ENCODE peak calls at places on chromosomes 4 and X, in six cellular contexts. One of them, this sample, is unnamed.
A peak's percentile ranks its signal among the peaks of the same experiment; 100 is the strongest.

GRCh38 chr4:81620442-81620841 is 148.7 kb upstream of the RASGEF1B start:
- DNase-seq in kidney: no peak
- DNase-seq in lower lobe of right lung: no peak
- DNase-seq in activated CD4-positive, alpha-beta T cell treated with anti-CD3 and anti-CD28 coated beads, Interleukin-2, amount 50 U/mL, for 4 hours: no peak
- DNase-seq in DMS153: no peak
- DNase-seq in NCI-H446: no peak
- DNase-seq in this sample: no peak

GRCh38 chr4:6226506-6226905 is 26.2 kb upstream of the JAKMIP1 start:
- DNase-seq in lower lobe of right lung: no peak
- DNase-seq in activated CD4-positive, alpha-beta T cell treated with anti-CD3 and anti-CD28 coated beads, Interleukin-2, amount 50 U/mL, for 4 hours: no peak
- DNase-seq in NCI-H446: no peak
- DNase-seq in DMS153: no peak
- DNase-seq in kidney: no peak
- DNase-seq in this sample: no peak

GRCh38 chr4:121256346-121256745 is 92.2 kb upstream of the TNIP3 start:
- DNase-seq in DMS153: no peak
- DNase-seq in kidney: no peak
- DNase-seq in activated CD4-positive, alpha-beta T cell treated with anti-CD3 and anti-CD28 coated beads, Interleukin-2, amount 50 U/mL, for 4 hours: peak; percentile 53
- DNase-seq in NCI-H446: no peak
- DNase-seq in lower lobe of right lung: no peak
- DNase-seq in this sample: no peak

GRCh38 chrX:148658115-148658725 is 157.8 kb downstream of the AFF2 start:
- DNase-seq in kidney: no peak
- DNase-seq in NCI-H446: no peak
- DNase-seq in DMS153: no peak
- DNase-seq in lower lobe of right lung: no peak
- DNase-seq in activated CD4-positive, alpha-beta T cell treated with anti-CD3 and anti-CD28 coated beads, Interleukin-2, amount 50 U/mL, for 4 hours: no peak
- DNase-seq in this sample: no peak

GRCh38 chrX:39731390-39731680 is 366.4 kb downstream of the BCOR start:
- DNase-seq in lower lobe of right lung: no peak
- DNase-seq in activated CD4-positive, alpha-beta T cell treated with anti-CD3 and anti-CD28 coated beads, Interleukin-2, amount 50 U/mL, for 4 hours: no peak
- DNase-seq in NCI-H446: no peak
- DNase-seq in DMS153: no peak
- DNase-seq in kidney: no peak
- DNase-seq in this sample: no peak

GRCh38 chrX:42678133-42678532 is 99.8 kb downstream of the PPP1R2C start:
- DNase-seq in DMS153: no peak
- DNase-seq in lower lobe of right lung: no peak
- DNase-seq in activated CD4-positive, alpha-beta T cell treated with anti-CD3 and anti-CD28 coated beads, Interleukin-2, amount 50 U/mL, for 4 hours: no peak
- DNase-seq in kidney: no peak
- DNase-seq in NCI-H446: peak; percentile 3
- DNase-seq in this sample: peak; percentile 0

GRCh38 chr4:41913509-41913908 is 21.7 kb upstream of the TMEM33 start:
- DNase-seq in kidney: no peak
- DNase-seq in NCI-H446: no peak
- DNase-seq in lower lobe of right lung: no peak
- DNase-seq in DMS153: no peak
- DNase-seq in activated CD4-positive, alpha-beta T cell treated with anti-CD3 and anti-CD28 coated beads, Interleukin-2, amount 50 U/mL, for 4 hours: no peak
- DNase-seq in this sample: no peak

GRCh38 chr4:149795256-149795655 is 20.4 kb downstream of the IQCM start:
- DNase-seq in DMS153: no peak
- DNase-seq in lower lobe of right lung: no peak
- DNase-seq in NCI-H446: no peak
- DNase-seq in kidney: no peak
- DNase-seq in activated CD4-positive, alpha-beta T cell treated with anti-CD3 and anti-CD28 coated beads, Interleukin-2, amount 50 U/mL, for 4 hours: no peak
- DNase-seq in this sample: no peak

GRCh38 chrX:125387945-125388344 is 68.3 kb downstream of the TEX13C start:
- DNase-seq in activated CD4-positive, alpha-beta T cell treated with anti-CD3 and anti-CD28 coated beads, Interleukin-2, amount 50 U/mL, for 4 hours: no peak
- DNase-seq in kidney: no peak
- DNase-seq in NCI-H446: no peak
- DNase-seq in lower lobe of right lung: no peak
- DNase-seq in DMS153: no peak
- DNase-seq in this sample: no peak

GRCh38 chr4:112114452-112114851 is 30.8 kb upstream of the FAM241A start:
- DNase-seq in lower lobe of right lung: no peak
- DNase-seq in kidney: no peak
- DNase-seq in DMS153: no peak
- DNase-seq in NCI-H446: no peak
- DNase-seq in activated CD4-positive, alpha-beta T cell treated with anti-CD3 and anti-CD28 coated beads, Interleukin-2, amount 50 U/mL, for 4 hours: no peak
- DNase-seq in this sample: no peak

GRCh38 chr4:81786063-81786763 is 314.5 kb upstream of the RASGEF1B start:
- DNase-seq in NCI-H446: peak; percentile 26
- DNase-seq in DMS153: peak; percentile 39
- DNase-seq in lower lobe of right lung: no peak
- DNase-seq in activated CD4-positive, alpha-beta T cell treated with anti-CD3 and anti-CD28 coated beads, Interleukin-2, amount 50 U/mL, for 4 hours: no peak
- DNase-seq in kidney: no peak
- DNase-seq in this sample: peak; percentile 4

GRCh38 chr4:27205994-27206393 is 345.4 kb downstream of the STIM2 start:
- DNase-seq in DMS153: no peak
- DNase-seq in lower lobe of right lung: no peak
- DNase-seq in NCI-H446: no peak
- DNase-seq in activated CD4-positive, alpha-beta T cell treated with anti-CD3 and anti-CD28 coated beads, Interleukin-2, amount 50 U/mL, for 4 hours: no peak
- DNase-seq in kidney: no peak
- DNase-seq in this sample: no peak

GRCh38 chr4:26741491-26741871 is 119.2 kb upstream of the STIM2 start:
- DNase-seq in lower lobe of right lung: no peak
- DNase-seq in DMS153: no peak
- DNase-seq in kidney: no peak
- DNase-seq in NCI-H446: no peak
- DNase-seq in activated CD4-positive, alpha-beta T cell treated with anti-CD3 and anti-CD28 coated beads, Interleukin-2, amount 50 U/mL, for 4 hours: no peak
- DNase-seq in this sample: no peak

GRCh38 chrX:1108451-1109445 is 103.7 kb downstream of the CRLF2 start:
- DNase-seq in activated CD4-positive, alpha-beta T cell treated with anti-CD3 and anti-CD28 coated beads, Interleukin-2, amount 50 U/mL, for 4 hours: no peak
- DNase-seq in kidney: no peak
- DNase-seq in lower lobe of right lung: no peak
- DNase-seq in DMS153: no peak
- DNase-seq in NCI-H446: no peak
- DNase-seq in this sample: no peak

GRCh38 chr4:14771091-14771490 is 231.2 kb upstream of the CPEB2 start:
- DNase-seq in NCI-H446: no peak
- DNase-seq in lower lobe of right lung: no peak
- DNase-seq in activated CD4-positive, alpha-beta T cell treated with anti-CD3 and anti-CD28 coated beads, Interleukin-2, amount 50 U/mL, for 4 hours: no peak
- DNase-seq in DMS153: no peak
- DNase-seq in kidney: no peak
- DNase-seq in this sample: no peak

GRCh38 chrX:71285929-71286328 is 2.5 kb downstream of the NONO start:
- DNase-seq in activated CD4-positive, alpha-beta T cell treated with anti-CD3 and anti-CD28 coated beads, Interleukin-2, amount 50 U/mL, for 4 hours: no peak
- DNase-seq in NCI-H446: no peak
- DNase-seq in kidney: no peak
- DNase-seq in lower lobe of right lung: no peak
- DNase-seq in DMS153: no peak
- DNase-seq in this sample: no peak

GRCh38 chr4:126192506-126192905 is 877.8 kb downstream of the FAT4 start:
- DNase-seq in DMS153: no peak
- DNase-seq in kidney: no peak
- DNase-seq in activated CD4-positive, alpha-beta T cell treated with anti-CD3 and anti-CD28 coated beads, Interleukin-2, amount 50 U/mL, for 4 hours: no peak
- DNase-seq in NCI-H446: no peak
- DNase-seq in lower lobe of right lung: no peak
- DNase-seq in this sample: no peak

GRCh38 chr4:121182296-121182695 is 18.2 kb upstream of the TNIP3 start:
- DNase-seq in NCI-H446: no peak
- DNase-seq in DMS153: no peak
- DNase-seq in activated CD4-positive, alpha-beta T cell treated with anti-CD3 and anti-CD28 coated beads, Interleukin-2, amount 50 U/mL, for 4 hours: no peak
- DNase-seq in lower lobe of right lung: no peak
- DNase-seq in kidney: no peak
- DNase-seq in this sample: no peak

GRCh38 chr4:17726911-17727310 is 54.5 kb downstream of the FAM184B start:
- DNase-seq in activated CD4-positive, alpha-beta T cell treated with anti-CD3 and anti-CD28 coated beads, Interleukin-2, amount 50 U/mL, for 4 hours: no peak
- DNase-seq in DMS153: no peak
- DNase-seq in lower lobe of right lung: no peak
- DNase-seq in NCI-H446: no peak
- DNase-seq in kidney: no peak
- DNase-seq in this sample: no peak

GRCh38 chr4:81565137-81565870 is 93.6 kb upstream of the RASGEF1B start:
- DNase-seq in DMS153: no peak
- DNase-seq in activated CD4-positive, alpha-beta T cell treated with anti-CD3 and anti-CD28 coated beads, Interleukin-2, amount 50 U/mL, for 4 hours: no peak
- DNase-seq in kidney: peak; percentile 94
- DNase-seq in lower lobe of right lung: peak; percentile 85
- DNase-seq in NCI-H446: no peak
- DNase-seq in this sample: no peak

GRCh38 chr4:121800638-121800960 is 524 bp upstream of the EXOSC9 start:
- DNase-seq in kidney: no peak
- DNase-seq in NCI-H446: no peak
- DNase-seq in lower lobe of right lung: no peak
- DNase-seq in DMS153: no peak
- DNase-seq in activated CD4-positive, alpha-beta T cell treated with anti-CD3 and anti-CD28 coated beads, Interleukin-2, amount 50 U/mL, for 4 hours: no peak
- DNase-seq in this sample: no peak

GRCh38 chr4:176587920-176588319 is 204.8 kb downstream of the VEGFC start:
- DNase-seq in NCI-H446: no peak
- DNase-seq in lower lobe of right lung: no peak
- DNase-seq in kidney: no peak
- DNase-seq in activated CD4-positive, alpha-beta T cell treated with anti-CD3 and anti-CD28 coated beads, Interleukin-2, amount 50 U/mL, for 4 hours: no peak
- DNase-seq in DMS153: no peak
- DNase-seq in this sample: no peak

This sample was measured in NCI-H2029 treated with DMSO at 0.1 percent for 48 hours.